ENCODE peak calls at places on chromosomes 16 and 17, in ten cellular contexts. One of them, this sample, is unnamed.
A peak's percentile ranks its signal among the peaks of the same experiment; 100 is the strongest.

GRCh38 chr16:31087971-31088370 is 772 bp downstream of the PRSS53 start:
- DNase-seq in fibroblast of lung: no peak
- DNase-seq in CD8-positive, alpha-beta memory T cell: no peak
- DNase-seq in naive thymus-derived CD4-positive, alpha-beta T cell: no peak
- DNase-seq in Peyer's patch: no peak
- DNase-seq in ascending aorta: no peak
- DNase-seq in AG04450: no peak
- DNase-seq in MM.1S: no peak
- DNase-seq in A549: no peak
- DNase-seq in GM12878: no peak
- DNase-seq in this sample: no peak

GRCh38 chr16:57620316-57621231 is 7.9 kb upstream of the ADGRG1 start:
- DNase-seq in fibroblast of lung: no peak
- DNase-seq in CD8-positive, alpha-beta memory T cell: no peak
- DNase-seq in naive thymus-derived CD4-positive, alpha-beta T cell: no peak
- DNase-seq in Peyer's patch: no peak
- DNase-seq in ascending aorta: no peak
- DNase-seq in AG04450: no peak
- DNase-seq in MM.1S: no peak
- DNase-seq in A549: no peak
- DNase-seq in GM12878: no peak
- DNase-seq in this sample: no peak

GRCh38 chr16:53546988-53547391 is 44.0 kb upstream of the AKTIP start:
- DNase-seq in fibroblast of lung: peak; percentile 3
- DNase-seq in CD8-positive, alpha-beta memory T cell: no peak
- DNase-seq in naive thymus-derived CD4-positive, alpha-beta T cell: no peak
- DNase-seq in Peyer's patch: no peak
- DNase-seq in ascending aorta: no peak
- DNase-seq in AG04450: no peak
- DNase-seq in MM.1S: no peak
- DNase-seq in A549: peak; percentile 28
- DNase-seq in GM12878: no peak
- DNase-seq in this sample: no peak

GRCh38 chr16:53768167-53768566 is 64.2 kb downstream of the FTO start:
- DNase-seq in fibroblast of lung: no peak
- DNase-seq in CD8-positive, alpha-beta memory T cell: no peak
- DNase-seq in naive thymus-derived CD4-positive, alpha-beta T cell: no peak
- DNase-seq in Peyer's patch: no peak
- DNase-seq in ascending aorta: no peak
- DNase-seq in AG04450: no peak
- DNase-seq in MM.1S: no peak
- DNase-seq in A549: no peak
- DNase-seq in GM12878: no peak
- DNase-seq in this sample: no peak

GRCh38 chr17:74760404-74761105 is 12.1 kb downstream of the NHERF1 start:
- DNase-seq in fibroblast of lung: no peak
- DNase-seq in CD8-positive, alpha-beta memory T cell: no peak
- DNase-seq in naive thymus-derived CD4-positive, alpha-beta T cell: no peak
- DNase-seq in Peyer's patch: no peak
- DNase-seq in ascending aorta: no peak
- DNase-seq in AG04450: no peak
- DNase-seq in MM.1S: no peak
- DNase-seq in A549: no peak
- DNase-seq in GM12878: no peak
- DNase-seq in this sample: no peak

GRCh38 chr17:35786941-35787432 is 8.5 kb downstream of the MMP28 start:
- DNase-seq in fibroblast of lung: peak; percentile 74
- DNase-seq in CD8-positive, alpha-beta memory T cell: no peak
- DNase-seq in naive thymus-derived CD4-positive, alpha-beta T cell: no peak
- DNase-seq in Peyer's patch: no peak
- DNase-seq in ascending aorta: no peak
- DNase-seq in AG04450: no peak
- DNase-seq in MM.1S: no peak
- DNase-seq in A549: no peak
- DNase-seq in GM12878: no peak
- DNase-seq in this sample: no peak

GRCh38 chr17:49637050-49637449 is 40.8 kb downstream of the SPOP start:
- DNase-seq in fibroblast of lung: no peak
- DNase-seq in CD8-positive, alpha-beta memory T cell: no peak
- DNase-seq in naive thymus-derived CD4-positive, alpha-beta T cell: no peak
- DNase-seq in Peyer's patch: no peak
- DNase-seq in ascending aorta: no peak
- DNase-seq in AG04450: no peak
- DNase-seq in MM.1S: no peak
- DNase-seq in A549: no peak
- DNase-seq in GM12878: no peak
- DNase-seq in this sample: no peak

GRCh38 chr16:89600427-89600826 is 13.0 kb upstream of the DPEP1 start:
- DNase-seq in fibroblast of lung: no peak
- DNase-seq in CD8-positive, alpha-beta memory T cell: no peak
- DNase-seq in naive thymus-derived CD4-positive, alpha-beta T cell: no peak
- DNase-seq in Peyer's patch: no peak
- DNase-seq in ascending aorta: no peak
- DNase-seq in AG04450: no peak
- DNase-seq in MM.1S: no peak
- DNase-seq in A549: no peak
- DNase-seq in GM12878: no peak
- DNase-seq in this sample: no peak

GRCh38 chr16:74201561-74201960 is 95.1 kb upstream of the PSMD7 start:
- DNase-seq in fibroblast of lung: no peak
- DNase-seq in CD8-positive, alpha-beta memory T cell: no peak
- DNase-seq in naive thymus-derived CD4-positive, alpha-beta T cell: no peak
- DNase-seq in Peyer's patch: no peak
- DNase-seq in ascending aorta: no peak
- DNase-seq in AG04450: no peak
- DNase-seq in MM.1S: no peak
- DNase-seq in A549: no peak
- DNase-seq in GM12878: no peak
- DNase-seq in this sample: no peak

GRCh38 chr16:74199842-74200124 is 96.8 kb upstream of the PSMD7 start:
- DNase-seq in fibroblast of lung: no peak
- DNase-seq in CD8-positive, alpha-beta memory T cell: no peak
- DNase-seq in naive thymus-derived CD4-positive, alpha-beta T cell: no peak
- DNase-seq in Peyer's patch: no peak
- DNase-seq in ascending aorta: no peak
- DNase-seq in AG04450: no peak
- DNase-seq in MM.1S: no peak
- DNase-seq in A549: no peak
- DNase-seq in GM12878: no peak
- DNase-seq in this sample: no peak

GRCh38 chr16:74199066-74199841 is 97.4 kb upstream of the PSMD7 start:
- DNase-seq in fibroblast of lung: no peak
- DNase-seq in CD8-positive, alpha-beta memory T cell: no peak
- DNase-seq in naive thymus-derived CD4-positive, alpha-beta T cell: no peak
- DNase-seq in Peyer's patch: no peak
- DNase-seq in ascending aorta: no peak
- DNase-seq in AG04450: no peak
- DNase-seq in MM.1S: no peak
- DNase-seq in A549: no peak
- DNase-seq in GM12878: no peak
- DNase-seq in this sample: no peak
- H3K27ac ChIP-seq in fibroblast of lung: no peak overlapping the region
- H3K27ac ChIP-seq in CD8-positive, alpha-beta memory T cell: no peak overlapping the region
- H3K27ac ChIP-seq in naive thymus-derived CD4-positive, alpha-beta T cell: no peak overlapping the region
- H3K27ac ChIP-seq in Peyer's patch: no peak overlapping the region
- H3K27ac ChIP-seq in ascending aorta: no peak overlapping the region
- H3K27ac ChIP-seq in AG04450: no peak overlapping the region
- H3K27ac ChIP-seq in MM.1S: no peak overlapping the region
- H3K27ac ChIP-seq in A549: no peak overlapping the region
- H3K27ac ChIP-seq in GM12878: no peak overlapping the region
- H3K27ac ChIP-seq in this sample: no peak overlapping the region

GRCh38 chr17:42133461-42134041 is 10.9 kb downstream of the HSPB9 start:
- DNase-seq in fibroblast of lung: no peak
- DNase-seq in CD8-positive, alpha-beta memory T cell: no peak
- DNase-seq in naive thymus-derived CD4-positive, alpha-beta T cell: peak; percentile 48
- DNase-seq in Peyer's patch: peak; percentile 92
- DNase-seq in ascending aorta: no peak
- DNase-seq in AG04450: no peak
- DNase-seq in MM.1S: peak; percentile 85
- DNase-seq in A549: no peak
- DNase-seq in GM12878: no peak
- DNase-seq in this sample: no peak

GRCh38 chr17:42131232-42131631 is 8.6 kb downstream of the HSPB9 start:
- DNase-seq in fibroblast of lung: no peak
- DNase-seq in CD8-positive, alpha-beta memory T cell: no peak
- DNase-seq in naive thymus-derived CD4-positive, alpha-beta T cell: no peak
- DNase-seq in Peyer's patch: no peak
- DNase-seq in ascending aorta: no peak
- DNase-seq in AG04450: no peak
- DNase-seq in MM.1S: no peak
- DNase-seq in A549: no peak
- DNase-seq in GM12878: no peak
- DNase-seq in this sample: no peak

GRCh38 chr17:42135151-42135550 is 12.5 kb downstream of the HSPB9 start:
- DNase-seq in fibroblast of lung: no peak
- DNase-seq in CD8-positive, alpha-beta memory T cell: no peak
- DNase-seq in naive thymus-derived CD4-positive, alpha-beta T cell: no peak
- DNase-seq in Peyer's patch: no peak
- DNase-seq in ascending aorta: no peak
- DNase-seq in AG04450: no peak
- DNase-seq in MM.1S: no peak
- DNase-seq in A549: no peak
- DNase-seq in GM12878: no peak
- DNase-seq in this sample: no peak

GRCh38 chr17:42131971-42132370 is 9.4 kb downstream of the HSPB9 start:
- DNase-seq in fibroblast of lung: no peak
- DNase-seq in CD8-positive, alpha-beta memory T cell: no peak
- DNase-seq in naive thymus-derived CD4-positive, alpha-beta T cell: no peak
- DNase-seq in Peyer's patch: no peak
- DNase-seq in ascending aorta: no peak
- DNase-seq in AG04450: no peak
- DNase-seq in MM.1S: no peak
- DNase-seq in A549: no peak
- DNase-seq in GM12878: no peak
- DNase-seq in this sample: no peak

DNA sequence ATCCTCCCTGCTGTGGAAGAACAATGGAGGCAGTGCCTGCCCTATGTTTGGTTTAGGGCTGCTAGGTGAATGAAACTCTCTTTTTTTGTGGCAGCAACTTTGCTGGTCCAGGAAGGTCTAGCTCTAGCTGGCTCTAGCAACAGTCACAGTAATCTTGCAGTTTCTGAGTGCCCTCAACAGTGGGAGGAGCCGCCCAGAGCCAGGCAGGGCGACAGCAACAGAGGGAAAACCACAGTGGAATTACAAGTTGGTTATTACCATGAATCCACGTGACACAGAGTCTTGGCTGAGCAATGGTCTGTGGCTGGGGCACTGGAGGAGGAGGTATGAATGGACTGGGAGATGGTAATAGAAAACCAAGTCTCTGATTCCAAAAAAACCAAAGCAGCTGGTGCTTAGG is 10.3 kb downstream of the HSPB9 start:
- DNase-seq in fibroblast of lung: peak; percentile 71
- DNase-seq in CD8-positive, alpha-beta memory T cell: no peak
- DNase-seq in naive thymus-derived CD4-positive, alpha-beta T cell: no peak
- DNase-seq in Peyer's patch: peak; percentile 62
- DNase-seq in ascending aorta: no peak
- DNase-seq in AG04450: no peak
- DNase-seq in MM.1S: peak; percentile 66
- DNase-seq in A549: no peak
- DNase-seq in GM12878: no peak
- DNase-seq in this sample: no peak
- H3K27ac ChIP-seq in fibroblast of lung: peak overlapping the region; percentile 55
- H3K27ac ChIP-seq in CD8-positive, alpha-beta memory T cell: no peak overlapping the region
- H3K27ac ChIP-seq in naive thymus-derived CD4-positive, alpha-beta T cell: peak overlapping the region; percentile 46
- H3K27ac ChIP-seq in Peyer's patch: peak overlapping the region; percentile 75
- H3K27ac ChIP-seq in ascending aorta: peak overlapping the region; percentile 34
- H3K27ac ChIP-seq in AG04450: peak overlapping the region; percentile 57
- H3K27ac ChIP-seq in MM.1S: peak overlapping the region; percentile 56
- H3K27ac ChIP-seq in A549: no peak overlapping the region
- H3K27ac ChIP-seq in GM12878: no peak overlapping the region
- H3K27ac ChIP-seq in this sample: no peak overlapping the region

DNA sequence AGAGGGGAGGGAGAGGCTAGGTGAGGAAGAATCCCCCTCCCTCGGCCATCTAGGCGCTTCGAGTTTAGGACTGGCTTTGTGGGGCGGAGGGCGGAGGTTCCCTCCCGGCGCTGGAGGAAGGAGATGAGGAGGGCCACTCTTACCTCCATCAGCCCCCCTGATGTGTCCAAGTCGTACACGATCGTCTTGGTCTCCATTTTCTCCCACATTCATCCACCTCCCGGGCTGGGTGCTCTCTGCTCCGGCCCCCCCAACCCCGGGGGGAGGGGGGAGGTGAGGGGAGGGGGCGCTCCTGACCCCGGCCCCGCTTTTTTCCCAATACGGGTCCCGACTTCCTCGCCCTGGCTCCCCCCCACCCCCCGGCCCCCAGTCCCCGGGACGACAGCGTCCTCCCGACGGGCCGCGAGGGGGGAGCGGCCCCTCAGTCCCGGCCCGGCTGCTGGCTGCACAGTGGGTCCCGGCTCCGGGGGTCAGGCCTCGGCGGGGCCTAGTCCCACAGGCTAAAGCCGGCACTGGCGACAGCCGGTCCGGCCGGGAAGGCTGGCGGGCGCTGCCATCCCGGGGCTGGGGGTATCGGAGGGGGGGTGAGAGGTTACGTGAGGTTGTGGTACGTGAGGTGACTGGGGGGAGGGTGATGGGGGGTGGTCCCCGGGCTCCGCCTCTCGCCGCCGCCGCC is 428 bp downstream of the PHF12 start:
- DNase-seq in fibroblast of lung: no peak
- DNase-seq in CD8-positive, alpha-beta memory T cell: no peak
- DNase-seq in naive thymus-derived CD4-positive, alpha-beta T cell: no peak
- DNase-seq in Peyer's patch: no peak
- DNase-seq in ascending aorta: no peak
- DNase-seq in AG04450: no peak
- DNase-seq in MM.1S: no peak
- DNase-seq in A549: no peak
- DNase-seq in GM12878: no peak
- DNase-seq in this sample: no peak
- H3K27ac ChIP-seq in fibroblast of lung: peak overlapping the region; percentile 76
- H3K27ac ChIP-seq in CD8-positive, alpha-beta memory T cell: peak overlapping the region; percentile 80
- H3K27ac ChIP-seq in naive thymus-derived CD4-positive, alpha-beta T cell: peak overlapping the region; percentile 89
- H3K27ac ChIP-seq in Peyer's patch: peak overlapping the region; percentile 91
- H3K27ac ChIP-seq in ascending aorta: peak overlapping the region; percentile 99
- H3K27ac ChIP-seq in AG04450: peak overlapping the region; percentile 75
- H3K27ac ChIP-seq in MM.1S: peak overlapping the region; percentile 54
- H3K27ac ChIP-seq in A549: peak overlapping the region; percentile 86
- H3K27ac ChIP-seq in GM12878: peak overlapping the region; percentile 64
- H3K27ac ChIP-seq in this sample: peak overlapping the region; percentile 86

DNA sequence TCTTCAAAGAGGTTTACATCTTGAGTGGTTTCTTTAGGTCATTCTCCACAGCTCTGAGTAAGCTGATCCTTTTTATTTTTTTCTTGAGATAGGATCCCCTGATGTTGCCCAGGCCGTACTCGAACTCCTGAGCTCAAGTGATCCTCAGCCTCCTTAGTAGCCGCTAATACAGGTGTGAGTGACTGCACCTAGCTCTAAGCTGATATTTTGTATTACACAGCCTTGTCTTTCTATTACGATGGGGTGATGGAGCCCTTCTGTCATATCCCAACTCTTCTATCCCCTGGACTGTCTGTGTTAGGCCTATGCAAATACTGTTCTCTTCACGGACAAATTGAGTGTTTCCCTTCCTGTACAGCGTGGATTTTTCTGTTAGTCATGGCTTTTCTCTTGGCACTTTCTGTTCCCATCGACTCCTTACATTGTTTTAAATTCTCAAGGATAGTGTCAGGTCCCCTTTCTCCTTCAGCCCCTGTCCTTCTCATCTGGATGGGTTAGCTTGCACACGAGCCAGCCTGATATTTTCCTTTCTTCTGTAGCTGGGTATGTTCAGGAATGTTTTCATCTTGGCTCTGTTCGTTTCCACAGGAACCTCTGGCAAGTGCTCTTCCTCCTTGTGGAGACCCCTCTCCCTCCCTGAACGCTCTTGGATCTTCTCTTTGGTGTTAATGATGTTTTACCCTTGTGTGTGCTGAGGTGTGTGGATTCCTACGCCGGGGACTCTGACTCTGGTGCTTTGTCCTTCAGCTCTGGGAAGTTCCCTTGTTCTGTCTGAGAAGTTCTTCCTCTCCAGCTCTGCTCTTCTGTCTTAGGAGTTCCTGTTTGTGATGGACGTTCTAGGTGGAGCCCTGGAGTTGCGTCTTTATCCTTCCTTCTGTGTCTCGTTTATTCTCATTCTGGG is 2.3 kb downstream of the BANP start:
- DNase-seq in fibroblast of lung: no peak
- DNase-seq in CD8-positive, alpha-beta memory T cell: no peak
- DNase-seq in naive thymus-derived CD4-positive, alpha-beta T cell: no peak
- DNase-seq in Peyer's patch: no peak
- DNase-seq in ascending aorta: no peak
- DNase-seq in AG04450: no peak
- DNase-seq in MM.1S: no peak
- DNase-seq in A549: no peak
- DNase-seq in GM12878: no peak
- DNase-seq in this sample: no peak
- H3K27ac ChIP-seq in fibroblast of lung: peak overlapping the region; percentile 2
- H3K27ac ChIP-seq in CD8-positive, alpha-beta memory T cell: no peak overlapping the region
- H3K27ac ChIP-seq in naive thymus-derived CD4-positive, alpha-beta T cell: peak overlapping the region; percentile 77
- H3K27ac ChIP-seq in Peyer's patch: no peak overlapping the region
- H3K27ac ChIP-seq in ascending aorta: peak overlapping the region; percentile 97
- H3K27ac ChIP-seq in AG04450: peak overlapping the region; percentile 42
- H3K27ac ChIP-seq in MM.1S: no peak overlapping the region
- H3K27ac ChIP-seq in A549: no peak overlapping the region
- H3K27ac ChIP-seq in GM12878: peak overlapping the region; percentile 60
- H3K27ac ChIP-seq in this sample: peak overlapping the region; percentile 5

This sample was measured in effector memory CD4-positive, alpha-beta T cell.